ENCODE peak calls at places on chromosome 16, in six cellular contexts. T, J, R, W, Q and B are unnamed samples.

GRCh38 chr16:31347445-31347844 is 7.5 kb upstream of the ITGAX start:
- DNase-seq in T (no peak), R (no peak), J (no peak), W (no peak), Q (no peak), B (no peak)

GRCh38 chr16:2490190-2491105 is 15.5 kb downstream of the TBC1D24 start:
- DNase-seq in Q (no peak), W (no peak), R (no peak), T (no peak), J (no peak), B (no peak)

GRCh38 chr16:87216148-87216823 is 100.9 kb downstream of the C16orf95 start:
- DNase-seq in Q (no peak), T (no peak), W (no peak), R (no peak), J (no peak), B (no peak)

GRCh38 chr16:68993885-68994284 is 111.6 kb upstream of the HAS3 start:
- DNase-seq in R (no peak), J (no peak), W (no peak), Q (peak), T (no peak), B (no peak)

GRCh38 chr16:81937305-81938038 is 73.8 kb downstream of the SDR42E1 start:
- DNase-seq in R (no peak), J (no peak), Q (no peak), W (no peak), T (no peak), B (no peak)

GRCh38 chr16:55734665-55735064 is 78.9 kb downstream of the SLC6A2 start:
- DNase-seq in J (no peak), R (no peak), W (no peak), T (no peak), Q (no peak), B (no peak)

GRCh38 chr16:50396770-50397525 is 28.2 kb upstream of the BRD7 start:
- DNase-seq in Q (no peak), W (no peak), R (no peak), J (peak), T (no peak), B (no peak)

GRCh38 chr16:4926928-4927327 is 10.0 kb downstream of the PPL start:
- DNase-seq in J (no peak), W (no peak), R (no peak), T (no peak), Q (no peak), B (no peak)

GRCh38 chr16:12097523-12098428 is 121.2 kb downstream of the SNX29 start:
- DNase-seq in J (no peak), W (no peak), T (no peak), R (no peak), Q (peak), B (no peak)